ENCODE peak calls at places on chromosome 3, in nine cellular contexts. One of them, this sample, is unnamed.

GRCh38 chr3:13024274-13024863 is 48.9 kb downstream of the IQSEC1 start:
- DNase-seq in activated naive CD8-positive, alpha-beta T cell treated with anti-CD3 and anti-CD28 coated beads for 36 hours: no peak
- DNase-seq in MCF 10A: no peak
- DNase-seq in activated effector memory CD4-positive, alpha-beta T cell treated with Interleukin-2 at 50 U/mL for 16 hours: no peak
- DNase-seq in activated CD8-positive, alpha-beta memory T cell treated with anti-CD3 and anti-CD28 coated beads, Interleukin-2, amount 10 ng/mL, durations not matched to agents 7 days and 5 days: no peak
- DNase-seq in hepatic stellate cell: no peak
- DNase-seq in stimulated activated CD4-positive, alpha-beta T cell treated with anti-CD3 and anti-CD28 coated beads, Interleukin-12 subunit alpha, Interleukin-12 subunit beta, amount 100 ng/mL, for 24 hours: no peak
- DNase-seq in AG09309: no peak
- DNase-seq in body of pancreas: no peak
- DNase-seq in this sample: no peak

GRCh38 chr3:111249421-111249820 is 177.8 kb downstream of the NECTIN3 start:
- DNase-seq in activated naive CD8-positive, alpha-beta T cell treated with anti-CD3 and anti-CD28 coated beads for 36 hours: no peak
- DNase-seq in MCF 10A: no peak
- DNase-seq in activated effector memory CD4-positive, alpha-beta T cell treated with Interleukin-2 at 50 U/mL for 16 hours: no peak
- DNase-seq in activated CD8-positive, alpha-beta memory T cell treated with anti-CD3 and anti-CD28 coated beads, Interleukin-2, amount 10 ng/mL, durations not matched to agents 7 days and 5 days: no peak
- DNase-seq in hepatic stellate cell: no peak
- DNase-seq in stimulated activated CD4-positive, alpha-beta T cell treated with anti-CD3 and anti-CD28 coated beads, Interleukin-12 subunit alpha, Interleukin-12 subunit beta, amount 100 ng/mL, for 24 hours: no peak
- DNase-seq in AG09309: no peak
- DNase-seq in body of pancreas: no peak
- DNase-seq in this sample: no peak

GRCh38 chr3:195249057-195249770 is 21.7 kb downstream of the XXYLT1 start:
- DNase-seq in activated naive CD8-positive, alpha-beta T cell treated with anti-CD3 and anti-CD28 coated beads for 36 hours: no peak
- DNase-seq in MCF 10A: no peak
- DNase-seq in activated effector memory CD4-positive, alpha-beta T cell treated with Interleukin-2 at 50 U/mL for 16 hours: no peak
- DNase-seq in activated CD8-positive, alpha-beta memory T cell treated with anti-CD3 and anti-CD28 coated beads, Interleukin-2, amount 10 ng/mL, durations not matched to agents 7 days and 5 days: peak
- DNase-seq in hepatic stellate cell: no peak
- DNase-seq in stimulated activated CD4-positive, alpha-beta T cell treated with anti-CD3 and anti-CD28 coated beads, Interleukin-12 subunit alpha, Interleukin-12 subunit beta, amount 100 ng/mL, for 24 hours: no peak
- DNase-seq in AG09309: no peak
- DNase-seq in body of pancreas: no peak
- DNase-seq in this sample: no peak

GRCh38 chr3:9669720-9670432 is 20.6 kb downstream of the MTMR14 start:
- DNase-seq in activated naive CD8-positive, alpha-beta T cell treated with anti-CD3 and anti-CD28 coated beads for 36 hours: no peak
- DNase-seq in MCF 10A: no peak
- DNase-seq in activated effector memory CD4-positive, alpha-beta T cell treated with Interleukin-2 at 50 U/mL for 16 hours: no peak
- DNase-seq in activated CD8-positive, alpha-beta memory T cell treated with anti-CD3 and anti-CD28 coated beads, Interleukin-2, amount 10 ng/mL, durations not matched to agents 7 days and 5 days: no peak
- DNase-seq in hepatic stellate cell: no peak
- DNase-seq in stimulated activated CD4-positive, alpha-beta T cell treated with anti-CD3 and anti-CD28 coated beads, Interleukin-12 subunit alpha, Interleukin-12 subunit beta, amount 100 ng/mL, for 24 hours: no peak
- DNase-seq in AG09309: no peak
- DNase-seq in body of pancreas: peak
- DNase-seq in this sample: no peak

GRCh38 chr3:31534036-31534435 is 1.3 kb downstream of the STT3B start:
- DNase-seq in activated naive CD8-positive, alpha-beta T cell treated with anti-CD3 and anti-CD28 coated beads for 36 hours: no peak
- DNase-seq in MCF 10A: peak
- DNase-seq in activated effector memory CD4-positive, alpha-beta T cell treated with Interleukin-2 at 50 U/mL for 16 hours: no peak
- DNase-seq in activated CD8-positive, alpha-beta memory T cell treated with anti-CD3 and anti-CD28 coated beads, Interleukin-2, amount 10 ng/mL, durations not matched to agents 7 days and 5 days: no peak
- DNase-seq in hepatic stellate cell: peak
- DNase-seq in stimulated activated CD4-positive, alpha-beta T cell treated with anti-CD3 and anti-CD28 coated beads, Interleukin-12 subunit alpha, Interleukin-12 subunit beta, amount 100 ng/mL, for 24 hours: no peak
- DNase-seq in AG09309: no peak
- DNase-seq in body of pancreas: no peak
- DNase-seq in this sample: peak

GRCh38 chr3:69665026-69665739 is 74.1 kb upstream of the MITF start:
- DNase-seq in activated naive CD8-positive, alpha-beta T cell treated with anti-CD3 and anti-CD28 coated beads for 36 hours: no peak
- DNase-seq in MCF 10A: peak
- DNase-seq in activated effector memory CD4-positive, alpha-beta T cell treated with Interleukin-2 at 50 U/mL for 16 hours: no peak
- DNase-seq in activated CD8-positive, alpha-beta memory T cell treated with anti-CD3 and anti-CD28 coated beads, Interleukin-2, amount 10 ng/mL, durations not matched to agents 7 days and 5 days: no peak
- DNase-seq in hepatic stellate cell: no peak
- DNase-seq in stimulated activated CD4-positive, alpha-beta T cell treated with anti-CD3 and anti-CD28 coated beads, Interleukin-12 subunit alpha, Interleukin-12 subunit beta, amount 100 ng/mL, for 24 hours: no peak
- DNase-seq in AG09309: no peak
- DNase-seq in body of pancreas: peak
- DNase-seq in this sample: no peak

GRCh38 chr3:154616298-154616697 is 186.3 kb upstream of the GPR149 start:
- DNase-seq in activated naive CD8-positive, alpha-beta T cell treated with anti-CD3 and anti-CD28 coated beads for 36 hours: no peak
- DNase-seq in MCF 10A: no peak
- DNase-seq in activated effector memory CD4-positive, alpha-beta T cell treated with Interleukin-2 at 50 U/mL for 16 hours: no peak
- DNase-seq in activated CD8-positive, alpha-beta memory T cell treated with anti-CD3 and anti-CD28 coated beads, Interleukin-2, amount 10 ng/mL, durations not matched to agents 7 days and 5 days: no peak
- DNase-seq in hepatic stellate cell: no peak
- DNase-seq in stimulated activated CD4-positive, alpha-beta T cell treated with anti-CD3 and anti-CD28 coated beads, Interleukin-12 subunit alpha, Interleukin-12 subunit beta, amount 100 ng/mL, for 24 hours: no peak
- DNase-seq in AG09309: no peak
- DNase-seq in body of pancreas: no peak
- DNase-seq in this sample: no peak

GRCh38 chr3:67461667-67462142 is 192.7 kb downstream of the SUCLG2 start:
- DNase-seq in activated naive CD8-positive, alpha-beta T cell treated with anti-CD3 and anti-CD28 coated beads for 36 hours: no peak
- DNase-seq in MCF 10A: no peak
- DNase-seq in activated effector memory CD4-positive, alpha-beta T cell treated with Interleukin-2 at 50 U/mL for 16 hours: no peak
- DNase-seq in activated CD8-positive, alpha-beta memory T cell treated with anti-CD3 and anti-CD28 coated beads, Interleukin-2, amount 10 ng/mL, durations not matched to agents 7 days and 5 days: no peak
- DNase-seq in hepatic stellate cell: peak
- DNase-seq in stimulated activated CD4-positive, alpha-beta T cell treated with anti-CD3 and anti-CD28 coated beads, Interleukin-12 subunit alpha, Interleukin-12 subunit beta, amount 100 ng/mL, for 24 hours: no peak
- DNase-seq in AG09309: no peak
- DNase-seq in body of pancreas: peak
- DNase-seq in this sample: no peak

GRCh38 chr3:40387001-40387894 is at the start of gene ENTPD3:
- DNase-seq in activated naive CD8-positive, alpha-beta T cell treated with anti-CD3 and anti-CD28 coated beads for 36 hours: peak
- DNase-seq in MCF 10A: peak
- DNase-seq in activated effector memory CD4-positive, alpha-beta T cell treated with Interleukin-2 at 50 U/mL for 16 hours: peak
- DNase-seq in activated CD8-positive, alpha-beta memory T cell treated with anti-CD3 and anti-CD28 coated beads, Interleukin-2, amount 10 ng/mL, durations not matched to agents 7 days and 5 days: no peak
- DNase-seq in hepatic stellate cell: no peak
- DNase-seq in stimulated activated CD4-positive, alpha-beta T cell treated with anti-CD3 and anti-CD28 coated beads, Interleukin-12 subunit alpha, Interleukin-12 subunit beta, amount 100 ng/mL, for 24 hours: peak
- DNase-seq in AG09309: no peak
- DNase-seq in body of pancreas: peak
- DNase-seq in this sample: no peak

GRCh38 chr3:117409701-117410459 is 700.3 kb downstream of the TUSC7 start:
- DNase-seq in activated naive CD8-positive, alpha-beta T cell treated with anti-CD3 and anti-CD28 coated beads for 36 hours: no peak
- DNase-seq in MCF 10A: no peak
- DNase-seq in activated effector memory CD4-positive, alpha-beta T cell treated with Interleukin-2 at 50 U/mL for 16 hours: no peak
- DNase-seq in activated CD8-positive, alpha-beta memory T cell treated with anti-CD3 and anti-CD28 coated beads, Interleukin-2, amount 10 ng/mL, durations not matched to agents 7 days and 5 days: no peak
- DNase-seq in hepatic stellate cell: no peak
- DNase-seq in stimulated activated CD4-positive, alpha-beta T cell treated with anti-CD3 and anti-CD28 coated beads, Interleukin-12 subunit alpha, Interleukin-12 subunit beta, amount 100 ng/mL, for 24 hours: no peak
- DNase-seq in AG09309: no peak
- DNase-seq in body of pancreas: no peak
- DNase-seq in this sample: no peak

GRCh38 chr3:50525987-50526386 is 22.6 kb upstream of the CACNA2D2 start:
- DNase-seq in activated naive CD8-positive, alpha-beta T cell treated with anti-CD3 and anti-CD28 coated beads for 36 hours: peak
- DNase-seq in MCF 10A: peak
- DNase-seq in activated effector memory CD4-positive, alpha-beta T cell treated with Interleukin-2 at 50 U/mL for 16 hours: no peak
- DNase-seq in activated CD8-positive, alpha-beta memory T cell treated with anti-CD3 and anti-CD28 coated beads, Interleukin-2, amount 10 ng/mL, durations not matched to agents 7 days and 5 days: peak
- DNase-seq in hepatic stellate cell: peak
- DNase-seq in stimulated activated CD4-positive, alpha-beta T cell treated with anti-CD3 and anti-CD28 coated beads, Interleukin-12 subunit alpha, Interleukin-12 subunit beta, amount 100 ng/mL, for 24 hours: peak
- DNase-seq in AG09309: no peak
- DNase-seq in body of pancreas: no peak
- DNase-seq in this sample: peak

GRCh38 chr3:6608843-6609242 is 252.1 kb upstream of the GRM7 start:
- DNase-seq in activated naive CD8-positive, alpha-beta T cell treated with anti-CD3 and anti-CD28 coated beads for 36 hours: no peak
- DNase-seq in MCF 10A: no peak
- DNase-seq in activated effector memory CD4-positive, alpha-beta T cell treated with Interleukin-2 at 50 U/mL for 16 hours: no peak
- DNase-seq in activated CD8-positive, alpha-beta memory T cell treated with anti-CD3 and anti-CD28 coated beads, Interleukin-2, amount 10 ng/mL, durations not matched to agents 7 days and 5 days: no peak
- DNase-seq in hepatic stellate cell: no peak
- DNase-seq in stimulated activated CD4-positive, alpha-beta T cell treated with anti-CD3 and anti-CD28 coated beads, Interleukin-12 subunit alpha, Interleukin-12 subunit beta, amount 100 ng/mL, for 24 hours: no peak
- DNase-seq in AG09309: no peak
- DNase-seq in body of pancreas: no peak
- DNase-seq in this sample: no peak

GRCh38 chr3:41467481-41467880 is 268.2 kb downstream of the CTNNB1 start:
- DNase-seq in activated naive CD8-positive, alpha-beta T cell treated with anti-CD3 and anti-CD28 coated beads for 36 hours: no peak
- DNase-seq in MCF 10A: no peak
- DNase-seq in activated effector memory CD4-positive, alpha-beta T cell treated with Interleukin-2 at 50 U/mL for 16 hours: no peak
- DNase-seq in activated CD8-positive, alpha-beta memory T cell treated with anti-CD3 and anti-CD28 coated beads, Interleukin-2, amount 10 ng/mL, durations not matched to agents 7 days and 5 days: no peak
- DNase-seq in hepatic stellate cell: no peak
- DNase-seq in stimulated activated CD4-positive, alpha-beta T cell treated with anti-CD3 and anti-CD28 coated beads, Interleukin-12 subunit alpha, Interleukin-12 subunit beta, amount 100 ng/mL, for 24 hours: no peak
- DNase-seq in AG09309: no peak
- DNase-seq in body of pancreas: no peak
- DNase-seq in this sample: no peak

GRCh38 chr3:104745313-104745712 is 621.4 kb upstream of the ALCAM start:
- DNase-seq in activated naive CD8-positive, alpha-beta T cell treated with anti-CD3 and anti-CD28 coated beads for 36 hours: no peak
- DNase-seq in MCF 10A: no peak
- DNase-seq in activated effector memory CD4-positive, alpha-beta T cell treated with Interleukin-2 at 50 U/mL for 16 hours: no peak
- DNase-seq in activated CD8-positive, alpha-beta memory T cell treated with anti-CD3 and anti-CD28 coated beads, Interleukin-2, amount 10 ng/mL, durations not matched to agents 7 days and 5 days: no peak
- DNase-seq in hepatic stellate cell: no peak
- DNase-seq in stimulated activated CD4-positive, alpha-beta T cell treated with anti-CD3 and anti-CD28 coated beads, Interleukin-12 subunit alpha, Interleukin-12 subunit beta, amount 100 ng/mL, for 24 hours: no peak
- DNase-seq in AG09309: no peak
- DNase-seq in body of pancreas: no peak
- DNase-seq in this sample: no peak

GRCh38 chr3:73046195-73046594 is 15.3 kb upstream of the EBLN2 start:
- DNase-seq in activated naive CD8-positive, alpha-beta T cell treated with anti-CD3 and anti-CD28 coated beads for 36 hours: no peak
- DNase-seq in MCF 10A: no peak
- DNase-seq in activated effector memory CD4-positive, alpha-beta T cell treated with Interleukin-2 at 50 U/mL for 16 hours: no peak
- DNase-seq in activated CD8-positive, alpha-beta memory T cell treated with anti-CD3 and anti-CD28 coated beads, Interleukin-2, amount 10 ng/mL, durations not matched to agents 7 days and 5 days: no peak
- DNase-seq in hepatic stellate cell: no peak
- DNase-seq in stimulated activated CD4-positive, alpha-beta T cell treated with anti-CD3 and anti-CD28 coated beads, Interleukin-12 subunit alpha, Interleukin-12 subunit beta, amount 100 ng/mL, for 24 hours: no peak
- DNase-seq in AG09309: no peak
- DNase-seq in body of pancreas: no peak
- DNase-seq in this sample: no peak

GRCh38 chr3:131772278-131772893 is 262.4 kb downstream of the CPNE4 start:
- DNase-seq in activated naive CD8-positive, alpha-beta T cell treated with anti-CD3 and anti-CD28 coated beads for 36 hours: no peak
- DNase-seq in MCF 10A: no peak
- DNase-seq in activated effector memory CD4-positive, alpha-beta T cell treated with Interleukin-2 at 50 U/mL for 16 hours: no peak
- DNase-seq in activated CD8-positive, alpha-beta memory T cell treated with anti-CD3 and anti-CD28 coated beads, Interleukin-2, amount 10 ng/mL, durations not matched to agents 7 days and 5 days: no peak
- DNase-seq in hepatic stellate cell: no peak
- DNase-seq in stimulated activated CD4-positive, alpha-beta T cell treated with anti-CD3 and anti-CD28 coated beads, Interleukin-12 subunit alpha, Interleukin-12 subunit beta, amount 100 ng/mL, for 24 hours: no peak
- DNase-seq in AG09309: no peak
- DNase-seq in body of pancreas: no peak
- DNase-seq in this sample: no peak

This sample was measured in T-helper 2 cell treated with Interferon-gamma antibody and Interleukin-4, amounts not matched to agents 5 μg/mL and 100 μg/mL, for 36 hours.